ENCODE peak calls at places on chromosomes 12 and 14, in eight cellular contexts. E is stomach, Z is transverse colon, B is lower leg skin, O is cardiac fibroblast, U is neural progenitor cell, R is A549, D is lung. S is an unnamed sample.

GRCh38 chr12:8544295-8544694 is 3.6 kb upstream of the CLEC4E start:
- DNase-seq in R (peak), U (peak), Z (peak), B (no peak), E (peak), D (peak), O (peak), S (peak)

GRCh38 chr14:68284834-68285233 is 465.3 kb downstream of the RAD51B start:
- DNase-seq in R (no peak), U (no peak), O (no peak), E (no peak), Z (no peak), D (no peak), B (no peak), S (no peak)

GRCh38 chr12:15706010-15706676 is 83.0 kb downstream of the EPS8 start:
- DNase-seq in R (no peak), Z (peak), B (no peak), D (no peak), U (peak), O (no peak), E (peak), S (no peak)

GRCh38 chr14:91383439-91383838 is 34.2 kb downstream of the CCDC88C start:
- DNase-seq in D (no peak), R (no peak), Z (no peak), E (no peak), O (no peak), U (peak), B (no peak), S (no peak)

GRCh38 chr12:104656383-104656782 is 199.6 kb downstream of the CHST11 start:
- DNase-seq in O (no peak), D (no peak), E (no peak), B (no peak), U (peak), Z (no peak), R (no peak), S (no peak)

GRCh38 chr12:68978678-68979077 is 45.7 kb upstream of the CPM start:
- DNase-seq in D (no peak), R (no peak), O (no peak), Z (no peak), B (no peak), E (no peak), U (no peak), S (no peak)

GRCh38 chr12:77728018-77728417 is 102.7 kb upstream of the NAV3 start:
- DNase-seq in R (no peak), U (no peak), B (no peak), D (no peak), Z (no peak), E (no peak), O (no peak), S (no peak)

GRCh38 chr12:5694759-5695409 is 250.2 kb downstream of the ANO2 start:
- DNase-seq in E (no peak), D (peak), U (no peak), B (no peak), R (no peak), O (no peak), Z (no peak), S (no peak)

GRCh38 chr14:104460920-104461651 is 118.5 kb upstream of the C14orf180 start:
- DNase-seq in R (no peak), B (peak), Z (no peak), O (no peak), U (peak), D (peak), E (no peak), S (no peak)

GRCh38 chr12:26239508-26240328 is 44.3 kb downstream of the SSPN start:
- DNase-seq in E (no peak), R (no peak), Z (no peak), D (no peak), O (peak), B (peak), U (no peak), S (no peak)

GRCh38 chr14:95741781-95742180 is 27.9 kb upstream of the TCL1A start:
- DNase-seq in R (no peak), U (no peak), B (no peak), D (no peak), O (no peak), Z (no peak), E (no peak), S (no peak)

GRCh38 chr12:96220902-96221301 is 26.7 kb downstream of the ELK3 start:
- DNase-seq in U (no peak), Z (no peak), R (no peak), E (no peak), B (no peak), D (no peak), O (no peak), S (no peak)

GRCh38 chr12:53495903-53496751 is 3.1 kb downstream of the MAP3K12 start:
- DNase-seq in R (peak), O (peak), E (no peak), U (peak), B (no peak), D (no peak), Z (peak), S (no peak)

GRCh38 chr12:106276032-106276728 is 26.4 kb upstream of the TCP11L2 start:
- DNase-seq in O (no peak), D (no peak), Z (no peak), R (no peak), U (no peak), B (no peak), E (no peak), S (peak)

GRCh38 chr14:75910048-75910447 is 71.7 kb downstream of the TGFB3 start:
- DNase-seq in B (no peak), Z (no peak), D (no peak), U (no peak), E (no peak), R (no peak), O (no peak), S (no peak)

GRCh38 chr14:35333347-35333730 is 41.2 kb downstream of the PSMA6 start:
- DNase-seq in U (no peak), B (no peak), E (no peak), O (no peak), D (no peak), Z (no peak), R (no peak), S (peak)

GRCh38 chr12:12327802-12328201 is 22.2 kb downstream of the MANSC1 start:
- DNase-seq in D (no peak), Z (no peak), R (peak), U (peak), E (no peak), O (peak), B (no peak), S (peak)

GRCh38 chr12:4027412-4027811 is 154.2 kb upstream of the PARP11 start:
- DNase-seq in R (no peak), D (no peak), E (no peak), B (no peak), O (no peak), Z (no peak), U (no peak), S (no peak)

GRCh38 chr12:69684472-69684871 is 14.6 kb downstream of the BEST3 start:
- DNase-seq in B (no peak), O (no peak), E (no peak), D (no peak), R (no peak), U (no peak), Z (no peak), S (no peak)

GRCh38 chr12:130965668-130966067 is 12.0 kb downstream of the ADGRD1 start:
- DNase-seq in E (no peak), D (no peak), O (peak), Z (no peak), U (no peak), R (no peak), B (no peak), S (no peak)

GRCh38 chr12:108312073-108312884 is 26.8 kb downstream of the CMKLR1 start:
- DNase-seq in E (no peak), U (no peak), O (no peak), R (no peak), B (no peak), Z (no peak), D (no peak), S (no peak)

GRCh38 chr12:29088611-29089219 is 60.4 kb upstream of the FAR2 start:
- DNase-seq in B (no peak), Z (no peak), R (peak), O (peak), D (no peak), U (no peak), E (no peak), S (peak)

GRCh38 chr12:57546438-57547365 is at the start of gene DCTN2:
- DNase-seq in O (peak), R (peak), B (peak), U (peak), D (peak), Z (peak), E (peak), S (peak)

GRCh38 chr12:122395319-122395718 is 27.1 kb downstream of the CLIP1 start:
- DNase-seq in R (peak), O (peak), U (no peak), E (no peak), Z (no peak), B (no peak), D (no peak), S (no peak)

GRCh38 chr14:72318648-72319047 is 386.4 kb downstream of the RGS6 start:
- DNase-seq in O (no peak), E (no peak), R (no peak), Z (no peak), B (no peak), D (no peak), U (no peak), S (no peak)

GRCh38 chr14:76765461-76765931 is 4.2 kb downstream of the VASH1 start:
- DNase-seq in O (no peak), U (no peak), R (no peak), Z (no peak), B (peak), D (peak), E (no peak), S (no peak)

GRCh38 chr12:106140223-106140986 is 1.7 kb upstream of the NUAK1 start:
- DNase-seq in E (no peak), D (no peak), Z (no peak), U (peak), O (no peak), B (peak), R (no peak), S (no peak)

GRCh38 chr14:41606249-41607118 is at the start of gene LRFN5:
- DNase-seq in Z (no peak), D (peak), O (peak), E (no peak), R (no peak), U (peak), B (peak), S (peak)

GRCh38 chr14:41607119-41607785 is 576 bp downstream of the LRFN5 start:
- DNase-seq in O (no peak), B (peak), E (no peak), U (peak), R (no peak), Z (no peak), D (no peak), S (no peak)

GRCh38 chr14:41605550-41606248 is 977 bp upstream of the LRFN5 start:
- DNase-seq in B (peak), U (peak), E (no peak), O (peak), Z (no peak), D (no peak), R (no peak), S (peak)

GRCh38 chr14:41607966-41608663 is 1.4 kb downstream of the LRFN5 start:
- DNase-seq in B (peak), U (peak), D (no peak), Z (no peak), E (no peak), O (no peak), R (no peak), S (peak)

GRCh38 chr14:41609704-41610183 is 3.1 kb downstream of the LRFN5 start:
- DNase-seq in R (no peak), O (peak), D (no peak), B (peak), E (no peak), Z (no peak), U (peak), S (no peak)
- TF ChIP-seq CTCF in R (no peak), O (no peak), D (no peak), B (no peak), E (no peak), Z (no peak), U (peak), S (no peak)

GRCh38 chr14:65954915-65955314 is 531.3 kb upstream of the CCDC196 start:
- DNase-seq in U (no peak), R (no peak), D (no peak), B (no peak), Z (no peak), O (no peak), E (no peak), S (no peak)

GRCh38 chr14:65961004-65961403 is 525.2 kb upstream of the CCDC196 start:
- DNase-seq in U (peak), R (peak), E (peak), Z (peak), B (peak), D (peak), O (peak), S (peak)

GRCh38 chr14:65957631-65958205 is 528.5 kb upstream of the CCDC196 start:
- DNase-seq in U (no peak), O (no peak), B (peak), R (no peak), D (no peak), Z (no peak), E (no peak), S (no peak)

GRCh38 chr14:65959563-65960024 is 526.6 kb upstream of the CCDC196 start:
- DNase-seq in B (no peak), O (no peak), E (no peak), Z (no peak), U (no peak), D (no peak), R (no peak), S (no peak)

GRCh38 chr14:65958664-65959562 is 527.3 kb upstream of the CCDC196 start:
- DNase-seq in R (peak), D (no peak), O (peak), E (no peak), Z (no peak), B (peak), U (peak), S (peak)
- TF ChIP-seq CTCF in R (peak), D (peak), O (peak), E (peak), Z (peak), B (no peak), U (peak), S (peak)

GRCh38 chr14:69573841-69574265 is 818 bp downstream of the CCDC177 start:
- DNase-seq in U (peak), R (no peak), B (no peak), E (no peak), O (no peak), Z (no peak), D (no peak), S (peak)

GRCh38 chr14:69574266-69574953 is at the start of gene CCDC177:
- DNase-seq in E (peak), Z (peak), U (peak), D (peak), R (peak), O (peak), B (peak), S (peak)

GRCh38 chr14:69572634-69573135 is 2.0 kb downstream of the CCDC177 start:
- DNase-seq in U (no peak), Z (no peak), O (no peak), E (no peak), B (no peak), D (no peak), R (no peak), S (no peak)

GRCh38 chr14:69573205-69573840 is 1.3 kb downstream of the CCDC177 start:
- DNase-seq in R (no peak), E (no peak), Z (no peak), D (no peak), O (no peak), U (no peak), B (no peak), S (no peak)

DNA sequence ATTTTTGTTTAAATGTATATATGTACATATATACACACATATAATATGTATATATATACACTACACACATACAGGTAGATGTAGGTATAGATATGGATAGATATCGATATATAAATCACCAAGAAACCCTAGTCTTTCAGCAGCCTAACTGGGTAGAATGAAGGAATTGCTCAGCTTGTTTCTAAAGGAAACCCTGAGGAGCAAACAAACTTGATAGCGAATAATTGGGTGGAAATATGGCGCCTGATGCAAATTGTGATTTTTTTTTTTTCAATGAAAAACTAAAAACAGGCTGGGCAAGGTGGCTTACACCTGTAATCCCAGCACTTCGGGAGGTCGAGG is 254 bp upstream of the CCDC177 start:
- DNase-seq in R (no peak), O (no peak), U (no peak), E (no peak), D (no peak), Z (no peak), B (no peak), S (no peak)
- TF ChIP-seq CTCF in R (no peak), O (no peak), U (no peak), E (no peak), D (no peak), Z (no peak), B (no peak), S (no peak)

GRCh38 chr12:1880153-1880845 is 38.2 kb downstream of the CACNA2D4 start:
- DNase-seq in Z (no peak), U (no peak), R (no peak), B (peak), E (no peak), O (no peak), D (no peak), S (no peak)

GRCh38 chr12:1879633-1880032 is 38.8 kb downstream of the CACNA2D4 start:
- DNase-seq in D (no peak), E (no peak), U (no peak), B (peak), Z (no peak), O (no peak), R (no peak), S (no peak)

GRCh38 chr12:1881936-1882335 is 36.5 kb downstream of the CACNA2D4 start:
- DNase-seq in B (peak), Z (no peak), D (no peak), U (no peak), O (no peak), E (no peak), R (no peak), S (no peak)

GRCh38 chr12:1881301-1881700 is 37.2 kb downstream of the CACNA2D4 start:
- DNase-seq in Z (no peak), U (no peak), E (no peak), D (no peak), B (peak), R (no peak), O (no peak), S (no peak)

GRCh38 chr12:1880876-1881275 is 37.6 kb downstream of the CACNA2D4 start:
- DNase-seq in U (no peak), D (no peak), R (no peak), B (peak), Z (no peak), E (no peak), O (no peak), S (no peak)
- TF ChIP-seq CTCF in U (no peak), D (no peak), R (no peak), B (no peak), Z (no peak), E (no peak), O (no peak), S (no peak)

S was measured in GM13977.